ENCODE peak calls at places on chromosomes 11 and 22, in eight cellular contexts. H, Q, B, A, S, N, M and L are unnamed samples.

GRCh38 chr11:77202941-77203900 is 75.2 kb downstream of the MYO7A start:
- DNase-seq in N (no peak), H (no peak), A (no peak), M (peak; percentile 72), S (no peak), Q (no peak), B (no peak), L (no peak)

GRCh38 chr11:108224908-108225786 is 2.3 kb downstream of the ATM start:
- DNase-seq in Q (no peak), N (peak; percentile 11), M (peak; percentile 71), H (peak; percentile 30), A (no peak), B (no peak), S (peak; percentile 31), L (no peak)

GRCh38 chr11:2830886-2831285 is 54.7 kb downstream of the CDKN1C start:
- DNase-seq in H (no peak), N (no peak), S (no peak), B (no peak), A (peak; percentile 13), Q (no peak), M (peak; percentile 56), L (no peak)

GRCh38 chr11:47507016-47507631 is 45.8 kb downstream of the CELF1 start:
- DNase-seq in M (no peak), H (no peak), S (no peak), B (peak; percentile 36), A (no peak), Q (no peak), N (peak; percentile 43), L (no peak)

GRCh38 chr11:128157423-128158298 is 429.7 kb downstream of the ETS1 start:
- DNase-seq in A (no peak), B (peak; percentile 75), N (peak; percentile 90), Q (peak; percentile 40), H (peak; percentile 87), S (peak; percentile 68), M (no peak), L (peak; percentile 79)

GRCh38 chr11:111918390-111919256 is at the start of gene C11orf52:
- DNase-seq in M (no peak), S (no peak), B (peak; percentile 50), Q (no peak), N (no peak), H (no peak), A (no peak), L (no peak)

GRCh38 chr11:65396769-65397745 is 10.6 kb downstream of the FRMD8 start:
- DNase-seq in A (no peak), N (no peak), Q (no peak), S (no peak), B (no peak), H (no peak), M (no peak), L (no peak)

GRCh38 chr11:60701509-60701818 is 2.1 kb downstream of the MS4A8 start:
- DNase-seq in H (no peak), S (no peak), B (no peak), A (no peak), N (no peak), Q (no peak), M (no peak), L (no peak)

GRCh38 chr11:20158597-20159257 is 1.5 kb downstream of the DBX1 start:
- DNase-seq in Q (peak; percentile 49), M (peak; percentile 83), H (no peak), A (peak; percentile 42), B (peak; percentile 57), N (peak; percentile 82), S (peak; percentile 31), L (peak; percentile 59)

GRCh38 chr11:33779849-33780528 is 5.7 kb upstream of the FBXO3 start:
- DNase-seq in M (no peak), N (peak; percentile 77), Q (no peak), A (no peak), B (peak; percentile 80), S (no peak), H (no peak), L (peak; percentile 19)

GRCh38 chr11:88434333-88434976 is 96.9 kb upstream of the CTSC start:
- DNase-seq in B (no peak), N (no peak), H (no peak), M (no peak), A (no peak), S (no peak), Q (no peak), L (no peak)

GRCh38 chr22:44133161-44133560 is 47.6 kb upstream of the PARVG start:
- DNase-seq in M (no peak), N (no peak), H (no peak), A (no peak), Q (no peak), B (no peak), S (no peak), L (no peak)

GRCh38 chr11:77287136-77287535 is 14.3 kb downstream of the GDPD4 start:
- DNase-seq in M (no peak), A (no peak), H (no peak), S (no peak), Q (no peak), N (peak; percentile 17), B (peak; percentile 21), L (peak; percentile 53)

GRCh38 chr11:46381046-46381835 is at the start of gene MDK:
- DNase-seq in N (peak; percentile 61), H (no peak), B (peak; percentile 40), A (no peak), Q (no peak), M (peak; percentile 81), S (no peak), L (no peak)

GRCh38 chr11:64372802-64373597 is 14.0 kb downstream of the RPS6KA4 start:
- DNase-seq in H (no peak), A (no peak), Q (peak; percentile 65), S (peak; percentile 68), N (no peak), B (no peak), M (peak; percentile 70), L (peak; percentile 99)

GRCh38 chr11:83819936-83820549 is 533.9 kb upstream of the CCDC90B start:
- DNase-seq in Q (peak; percentile 69), A (no peak), B (peak; percentile 66), N (peak; percentile 91), M (no peak), S (peak; percentile 82), H (peak; percentile 61), L (peak; percentile 56)

GRCh38 chr11:109877043-109877442 is 216.1 kb upstream of the ZC3H12C start:
- DNase-seq in M (no peak), B (no peak), Q (no peak), H (no peak), S (no peak), A (no peak), N (no peak), L (no peak)

GRCh38 chr22:38612217-38613006 is 42.4 kb upstream of the DMC1 start:
- DNase-seq in N (no peak), A (no peak), B (no peak), Q (no peak), H (no peak), M (no peak), S (no peak), L (no peak)

GRCh38 chr22:49616356-49617231 is 211.1 kb downstream of the BRD1 start:
- DNase-seq in A (peak; percentile 10), B (no peak), M (peak; percentile 65), H (no peak), Q (no peak), S (no peak), N (no peak), L (no peak)

GRCh38 chr11:126175261-126175885 is 36.1 kb downstream of the RPUSD4 start:
- DNase-seq in Q (no peak), B (no peak), N (peak; percentile 10), S (no peak), M (no peak), A (peak; percentile 46), H (no peak), L (peak; percentile 53)

GRCh38 chr22:46064966-46065666 is 85.2 kb upstream of the PPARA start:
- DNase-seq in N (no peak), M (peak; percentile 30), S (peak; percentile 63), H (no peak), B (no peak), Q (no peak), A (peak; percentile 16), L (peak; percentile 41)

GRCh38 chr11:18312663-18313420 is 9.1 kb downstream of the HPS5 start:
- DNase-seq in Q (peak; percentile 55), A (no peak), S (no peak), H (no peak), B (peak; percentile 87), M (no peak), N (peak; percentile 80), L (peak; percentile 50)

GRCh38 chr22:36901411-36902142 is 11.9 kb upstream of the CSF2RB start:
- DNase-seq in S (no peak), Q (no peak), M (no peak), H (no peak), B (no peak), N (no peak), A (no peak), L (no peak)

GRCh38 chr22:42511401-42511891 is 8.2 kb downstream of the RRP7A start:
- DNase-seq in Q (no peak), B (no peak), S (no peak), N (no peak), M (peak; percentile 75), A (no peak), H (no peak), L (no peak)

GRCh38 chr22:46876357-46876934 is 114.0 kb downstream of the TBC1D22A start:
- DNase-seq in M (no peak), S (no peak), A (no peak), H (no peak), B (no peak), N (no peak), Q (no peak), L (no peak)

GRCh38 chr11:132685174-132685611 is 847.1 kb downstream of the OPCML start:
- DNase-seq in M (no peak), S (no peak), B (peak; percentile 92), N (peak; percentile 52), H (no peak), A (no peak), Q (no peak), L (peak; percentile 83)

GRCh38 chr22:37197451-37198289 is 9.6 kb upstream of the C1QTNF6 start:
- DNase-seq in S (no peak), B (peak; percentile 76), H (no peak), A (no peak), Q (no peak), N (peak; percentile 29), M (peak; percentile 77), L (peak; percentile 88)

GRCh38 chr11:108221981-108222685 is at the start of gene NPAT:
- DNase-seq in Q (no peak), S (no peak), N (no peak), M (no peak), B (no peak), H (no peak), A (no peak), L (no peak)

GRCh38 chr11:40388097-40388818 is 1071.2 kb downstream of the LRRC4C start:
- DNase-seq in N (peak; percentile 21), Q (no peak), A (no peak), B (peak; percentile 71), S (no peak), H (no peak), M (no peak), L (peak; percentile 36)

GRCh38 chr22:46797355-46797754 is 34.9 kb downstream of the TBC1D22A start:
- DNase-seq in A (no peak), Q (no peak), M (peak; percentile 72), B (no peak), S (no peak), H (peak; percentile 71), N (no peak), L (no peak)

GRCh38 chr22:39184586-39185577 is 32.4 kb upstream of the CBX7 start:
- DNase-seq in N (no peak), Q (no peak), B (no peak), M (peak; percentile 58), S (no peak), A (no peak), H (no peak), L (no peak)

GRCh38 chr11:9099617-9100016 is 8.2 kb upstream of the SCUBE2 start:
- DNase-seq in N (no peak), H (no peak), A (no peak), B (no peak), S (peak; percentile 21), M (no peak), Q (no peak), L (no peak)

GRCh38 chr11:124402326-124402922 is 3.6 kb upstream of the OR8B3 start:
- DNase-seq in S (peak; percentile 31), A (peak; percentile 16), Q (peak; percentile 43), M (peak; percentile 76), B (peak; percentile 76), N (peak; percentile 95), H (peak; percentile 55), L (peak; percentile 69)

GRCh38 chr11:64384981-64385952 is 26.3 kb downstream of the RPS6KA4 start:
- DNase-seq in M (no peak), H (peak; percentile 18), Q (no peak), N (no peak), S (peak; percentile 40), A (no peak), B (no peak), L (no peak)